ENCODE peak calls at places on chromosomes 13 and 19, in four cellular contexts. A is fibroblast of lung, C is brain microvascular endothelial cell, K is heart right ventricle. U is an unnamed sample.

GRCh38 chr19:42421591-42422031 is 5.6 kb downstream of the LIPE start:
- DNase-seq in A (no peak), C (no peak), K (peak; percentile 47), U (no peak)

GRCh38 chr19:9849786-9850185 is 14.7 kb downstream of the PIN1 start:
- DNase-seq in A (no peak), C (no peak), K (no peak), U (no peak)

GRCh38 chr13:52644108-52644507 is 1.9 kb downstream of the HNRNPA1L2 start:
- DNase-seq in A (peak; percentile 1), C (no peak), K (no peak), U (no peak)

GRCh38 chr19:39514840-39515550 is at the start of gene SELENOV:
- DNase-seq in A (no peak), C (no peak), K (no peak), U (no peak)

GRCh38 chr19:55117063-55117635 is 288 bp downstream of the PPP1R12C start:
- DNase-seq in A (no peak), C (no peak), K (peak; percentile 54), U (no peak)

GRCh38 chr13:21674271-21675009 is 3.6 kb downstream of the FGF9 start:
- DNase-seq in A (no peak), C (no peak), K (peak; percentile 30), U (no peak)

GRCh38 chr13:29993716-29994488 is 143.5 kb upstream of the UBL3 start:
- DNase-seq in A (peak; percentile 76), C (peak; percentile 47), K (no peak), U (no peak)

GRCh38 chr13:40096357-40096911 is 441.0 kb downstream of the COG6 start:
- DNase-seq in A (no peak), C (no peak), K (no peak), U (no peak)

GRCh38 chr13:49238621-49239020 is 9.1 kb upstream of the CDADC1 start:
- DNase-seq in A (no peak), C (no peak), K (no peak), U (no peak)

GRCh38 chr19:16071072-16071691 is 5.1 kb upstream of the TPM4 start:
- DNase-seq in A (no peak), C (no peak), K (no peak), U (no peak)
- H3K4me3 ChIP-seq in A (no peak overlapping the region), C (no peak overlapping the region), K (no peak overlapping the region), U (no peak overlapping the region)

DNA sequence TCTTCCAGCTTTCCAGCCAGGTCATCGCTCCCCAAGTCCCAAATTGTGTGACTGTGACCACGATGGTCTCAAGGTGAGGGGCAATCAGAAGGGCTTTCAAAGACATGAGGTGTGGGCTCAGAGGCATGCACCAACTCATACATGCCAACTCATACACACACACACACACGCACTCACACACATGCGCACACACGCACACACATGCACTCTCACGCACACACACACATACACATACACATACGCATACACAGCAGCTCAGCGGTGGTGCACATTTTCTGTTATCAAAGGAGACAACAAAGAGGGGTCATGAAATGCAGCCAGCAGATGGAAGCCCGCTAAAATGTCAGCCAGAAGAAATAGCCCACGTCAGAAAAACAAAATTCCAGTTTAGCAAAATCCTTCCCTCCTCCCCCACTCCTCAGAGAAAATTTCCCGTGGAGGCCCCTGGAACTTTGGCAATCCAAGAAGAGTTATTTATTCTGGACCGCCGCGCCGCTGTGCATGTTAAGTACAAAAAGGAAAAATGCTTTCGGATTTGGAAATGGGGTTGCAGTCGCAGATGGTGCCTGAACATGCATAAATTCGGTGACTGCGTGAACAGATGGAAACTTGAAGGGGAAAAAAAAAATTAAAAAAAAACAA is 114.7 kb upstream of the VSTM2B start:
- DNase-seq in A (no peak), C (no peak), K (no peak), U (no peak)
- H3K4me3 ChIP-seq in A (no peak overlapping the region), C (no peak overlapping the region), K (no peak overlapping the region), U (no peak overlapping the region)

GRCh38 chr19:1244693-1245451 is 3.3 kb downstream of the ATP5F1D start:
- DNase-seq in A (no peak), C (no peak), K (peak; percentile 87), U (no peak)
- H3K4me3 ChIP-seq in A (no peak overlapping the region), C (no peak overlapping the region), K (peak overlapping the region; percentile 39), U (peak overlapping the region; percentile 28)

GRCh38 chr13:113853518-113854237 is 10.2 kb downstream of the GAS6 start:
- DNase-seq in A (no peak), C (no peak), K (no peak), U (no peak)
- H3K4me3 ChIP-seq in A (no peak overlapping the region), C (no peak overlapping the region), K (no peak overlapping the region), U (no peak overlapping the region)

GRCh38 chr13:74406439-74406838 is 272.2 kb upstream of the KLF12 start:
- DNase-seq in A (no peak), C (no peak), K (no peak), U (no peak)
- H3K4me3 ChIP-seq in A (no peak overlapping the region), C (no peak overlapping the region), K (no peak overlapping the region), U (no peak overlapping the region)

U was measured in dorsolateral prefrontal cortex.